ENCODE peak calls at places on chromosomes 5 and 9, in nine cellular contexts. Q is Peyer's patch, V is OCI-LY7, K is psoas muscle, P is GM23248, D is MM.1S, S is stomach, C is upper lobe of left lung, Z is neuronal stem cell. O is an unnamed sample. For H3K4me1, the result is how much of the 10 kb centered on the place peaks cover.

GRCh38 chr9:82721596-82721995 is 341.3 kb downstream of the RASEF start:
- DNase-seq in Q (no peak), V (no peak), K (no peak), P (no peak), D (no peak), S (no peak), C (no peak), Z (no peak), O (no peak)

GRCh38 chr5:150114102-150114641 is 27.8 kb upstream of the CSF1R start:
- DNase-seq in Q (peak), V (no peak), K (no peak), P (no peak), D (no peak), S (peak), C (peak), Z (no peak), O (peak)

GRCh38 chr9:98108540-98109031 is 10.4 kb downstream of the TRIM14 start:
- DNase-seq in Q (peak), V (peak), K (no peak), P (no peak), D (peak), S (no peak), C (no peak), Z (no peak), O (no peak)

GRCh38 chr5:158746979-158747378 is 352.7 kb downstream of the EBF1 start:
- DNase-seq in Q (no peak), V (no peak), K (no peak), P (peak), D (no peak), S (no peak), C (no peak), Z (no peak), O (peak)

GRCh38 chr5:172564883-172565282 is 76.2 kb upstream of the NEURL1B start:
- DNase-seq in Q (no peak), V (no peak), K (no peak), P (no peak), D (no peak), S (no peak), C (no peak), Z (no peak), O (no peak)

GRCh38 chr5:32027717-32028321 is 146.3 kb downstream of the GOLPH3 start:
- DNase-seq in Q (no peak), V (no peak), K (peak), P (peak), D (no peak), S (no peak), C (no peak), Z (peak), O (peak)

GRCh38 chr5:80967500-80968181 is 7.5 kb downstream of the RASGRF2 start:
- DNase-seq in Q (no peak), V (no peak), K (no peak), P (peak), D (no peak), S (no peak), C (no peak), Z (no peak), O (no peak)

GRCh38 chr9:652896-653295 is 188.6 kb upstream of the DMRT1 start:
- DNase-seq in Q (no peak), V (no peak), K (peak), P (no peak), D (no peak), S (no peak), C (no peak), Z (no peak), O (no peak)

GRCh38 chr5:170760126-170760525 is 23.4 kb upstream of the GABRP start:
- DNase-seq in Q (no peak), V (no peak), K (no peak), P (no peak), D (no peak), S (no peak), C (no peak), Z (no peak), O (no peak)

GRCh38 chr5:180628827-180629702 is 20.3 kb downstream of the FLT4 start:
- DNase-seq in Q (no peak), V (no peak), K (no peak), P (no peak), D (no peak), S (no peak), C (peak), Z (no peak), O (no peak)

GRCh38 chr5:69414885-69415583 is at the start of gene MARVELD2:
- DNase-seq in Q (peak), V (no peak), K (peak), P (peak), D (peak), S (peak), C (peak), Z (peak), O (no peak)

DNA sequence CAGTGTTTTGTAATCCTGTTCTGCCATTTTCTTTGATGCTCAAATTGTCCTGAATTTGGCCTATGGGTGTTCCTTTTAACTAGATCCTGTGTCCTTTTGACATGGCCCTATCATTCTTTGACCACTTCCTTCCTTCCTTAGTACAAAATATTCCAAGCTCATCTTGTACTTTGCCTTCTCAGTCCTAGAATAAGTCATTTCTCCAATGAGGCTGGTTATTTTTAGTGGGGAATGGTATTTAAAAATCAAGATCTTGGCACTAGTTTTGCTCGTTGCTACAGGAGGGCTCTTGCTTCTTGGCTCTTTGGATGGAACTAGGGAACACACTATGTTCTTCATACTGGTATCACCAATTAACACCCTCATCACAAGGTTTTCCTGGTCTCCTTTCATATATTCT is 108.1 kb downstream of the UNC13B start:
- DNase-seq in Q (no peak), V (no peak), K (no peak), P (no peak), D (no peak), S (no peak), C (no peak), Z (no peak), O (no peak)
- H3K27ac ChIP-seq in Q (no peak), V (no peak), K (no peak), P (no peak), D (no peak), S (no peak), C (peak), Z (no peak), O (no peak)

DNA sequence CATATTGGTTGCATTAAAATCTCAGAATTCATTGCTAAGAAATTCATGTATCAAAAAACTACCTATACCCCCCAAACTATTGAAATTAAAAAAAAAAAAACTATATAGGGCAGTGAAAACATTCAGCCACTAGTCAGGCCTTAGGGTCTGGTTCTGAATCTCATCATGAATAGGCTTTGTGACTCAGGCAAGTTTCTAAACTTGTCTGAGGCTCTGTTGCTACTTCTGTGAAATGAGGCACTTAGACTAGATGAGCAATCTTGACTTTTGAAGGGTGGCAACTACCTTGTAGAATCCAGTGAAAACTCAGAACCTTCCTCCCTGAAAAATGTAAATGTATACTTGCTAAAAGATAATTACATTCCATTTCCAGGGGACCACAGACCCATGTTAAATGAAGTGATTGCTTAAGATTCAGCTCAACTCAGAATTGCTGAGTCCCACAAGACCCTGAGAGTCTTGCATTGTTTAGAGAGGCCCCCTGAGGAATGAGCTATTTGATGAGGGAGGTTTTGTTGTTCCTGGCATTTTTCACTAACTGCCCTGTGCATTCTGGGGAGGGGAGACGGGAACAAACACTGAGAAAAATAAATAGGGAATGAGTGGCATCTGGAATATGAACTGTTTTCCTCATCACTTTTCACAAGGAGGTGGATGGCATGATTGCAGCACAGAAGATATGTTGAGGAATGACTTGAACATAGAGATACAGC is 29.5 kb downstream of the RAI14 start:
- DNase-seq in Q (no peak), V (no peak), K (no peak), P (peak), D (no peak), S (no peak), C (no peak), Z (peak), O (no peak)
- H3K4me1 ChIP-seq in Q (under half), V (under half), K (under half), P (half or more), D (under half), S (under half), C (under half), Z (under half), O (under half)

GRCh38 chr5:132501961-132502931 is 11.7 kb upstream of the IRF1 start:
- DNase-seq in Q (no peak), V (no peak), K (no peak), P (peak), D (no peak), S (peak), C (no peak), Z (no peak), O (peak)
- H3K27ac ChIP-seq in Q (peak), V (no peak), K (no peak), P (no peak), D (no peak), S (peak), C (peak), Z (no peak), O (peak)

GRCh38 chr5:157248771-157249475 is 17.0 kb upstream of the CYFIP2 start:
- DNase-seq in Q (no peak), V (no peak), K (no peak), P (no peak), D (no peak), S (no peak), C (no peak), Z (no peak), O (no peak)

GRCh38 chr5:157247267-157247666 is 18.7 kb upstream of the CYFIP2 start:
- DNase-seq in Q (no peak), V (no peak), K (no peak), P (no peak), D (no peak), S (no peak), C (no peak), Z (no peak), O (no peak)

GRCh38 chr5:157241483-157241882 is 24.4 kb upstream of the CYFIP2 start:
- DNase-seq in Q (no peak), V (no peak), K (no peak), P (peak), D (no peak), S (no peak), C (no peak), Z (no peak), O (no peak)

DNA sequence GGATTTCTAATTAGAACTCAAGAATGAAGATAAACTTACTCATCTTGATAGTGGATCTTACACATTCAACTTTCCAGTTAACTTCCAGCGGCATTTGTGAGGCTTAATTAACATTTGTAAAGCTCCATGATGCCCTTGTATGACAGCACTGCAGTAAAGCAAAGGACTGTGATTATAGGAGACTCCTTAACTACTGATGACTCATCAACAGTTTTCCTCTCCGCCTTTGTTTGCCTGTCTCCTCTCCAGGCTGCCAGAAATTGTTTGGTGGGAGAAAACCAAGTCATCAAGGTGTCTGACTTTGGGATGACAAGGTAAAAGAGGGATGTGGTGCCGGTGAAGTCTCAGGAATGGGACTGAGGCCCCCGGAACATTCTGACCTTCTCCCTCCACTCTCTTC is 20.4 kb upstream of the CYFIP2 start:
- DNase-seq in Q (no peak), V (no peak), K (no peak), P (peak), D (no peak), S (no peak), C (no peak), Z (no peak), O (no peak)
- H3K4me1 ChIP-seq in Q (under half), V (under half), K (under half), P (under half), D (under half), S (under half), C (under half), Z (under half), O (under half)

DNA sequence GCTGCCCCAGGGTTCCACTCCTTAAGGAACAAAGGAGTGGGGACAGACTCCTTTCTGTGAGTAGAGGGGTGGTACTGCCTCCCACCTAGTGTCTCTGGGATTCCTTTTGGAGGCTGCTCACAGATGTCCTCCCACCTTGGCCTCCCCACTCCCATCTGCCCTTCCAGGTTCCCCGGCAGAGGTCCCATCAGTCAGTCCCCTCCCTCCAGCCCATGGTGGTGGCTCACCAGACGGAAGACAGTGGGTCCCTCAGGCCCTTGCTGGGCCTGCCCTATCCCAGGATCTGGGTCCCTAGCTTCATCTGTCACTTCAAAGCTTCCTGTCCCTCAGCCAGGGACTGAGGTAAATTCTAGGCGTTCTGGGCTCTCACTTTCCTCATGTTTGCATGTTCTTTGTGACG is 35.6 kb upstream of the NEK6 start:
- DNase-seq in Q (no peak), V (no peak), K (no peak), P (no peak), D (no peak), S (no peak), C (no peak), Z (no peak), O (no peak)
- H3K27ac ChIP-seq in Q (peak), V (no peak), K (no peak), P (no peak), D (no peak), S (peak), C (peak), Z (no peak), O (no peak)